ENCODE peak calls at places on chromosomes 2 and 18, in four cellular contexts. U, B, G and A are unnamed samples.

GRCh38 chr2:104982111-104982510 is 55.8 kb upstream of the MRPS9 start:
- DNase-seq in U (no peak), B (no peak), G (no peak), A (no peak)

GRCh38 chr18:22250591-22250996 is 81.2 kb downstream of the GATA6 start:
- DNase-seq in U (peak), B (no peak), G (no peak), A (no peak)

GRCh38 chr18:12842459-12843380 is 41.3 kb downstream of the PTPN2 start:
- DNase-seq in U (peak), B (no peak), G (no peak), A (no peak)

GRCh38 chr2:12037301-12037700 is 290.9 kb downstream of the LPIN1 start:
- DNase-seq in U (no peak), B (no peak), G (no peak), A (no peak)

GRCh38 chr2:182280128-182280527 is 146.7 kb downstream of the PDE1A start:
- DNase-seq in U (peak), B (no peak), G (no peak), A (no peak)

GRCh38 chr2:121579326-121579725 is 48.6 kb downstream of the RNU4ATAC start:
- DNase-seq in U (no peak), B (no peak), G (no peak), A (no peak)

GRCh38 chr2:2564300-2565085 is 233.4 kb upstream of the MYT1L start:
- DNase-seq in U (no peak), B (no peak), G (no peak), A (no peak)

GRCh38 chr2:4219121-4219520 is 515.7 kb downstream of the DCDC2C start:
- DNase-seq in U (no peak), B (no peak), G (no peak), A (no peak)

GRCh38 chr2:65991332-65991731 is 443.6 kb upstream of the MEIS1 start:
- DNase-seq in U (no peak), B (no peak), G (no peak), A (no peak)

GRCh38 chr2:176003958-176004357 is 1.9 kb upstream of the LNPK start:
- DNase-seq in U (no peak), B (no peak), G (no peak), A (no peak)

GRCh38 chr2:217162533-217162932 is 302.7 kb upstream of the TNP1 start:
- DNase-seq in U (peak), B (no peak), G (peak), A (peak)

GRCh38 chr2:69149631-69150215 is 136.7 kb downstream of the ANTXR1 start:
- DNase-seq in U (peak), B (no peak), G (no peak), A (peak)

GRCh38 chr18:45739848-45740247 is 15.9 kb downstream of the SLC14A1 start:
- DNase-seq in U (no peak), B (no peak), G (no peak), A (no peak)

GRCh38 chr18:73824684-73825083 is 322.9 kb downstream of the FBXO15 start:
- DNase-seq in U (peak), B (no peak), G (no peak), A (no peak)

GRCh38 chr2:164625378-164625971 is 4.2 kb upstream of the GRB14 start:
- DNase-seq in U (peak), B (no peak), G (no peak), A (no peak)

GRCh38 chr2:167294031-167294774 is 405.9 kb downstream of the XIRP2 start:
- DNase-seq in U (peak), B (no peak), G (peak), A (no peak)

GRCh38 chr2:148614332-148615049 is 30.1 kb upstream of the EPC2 start:
- DNase-seq in U (peak), B (no peak), G (no peak), A (peak)